ENCODE peak calls at places on chromosomes 12 and 14, in seven cellular contexts. K is mammary epithelial cell, F is dorsolateral prefrontal cortex, J is fibroblast of lung, S is PC-3, I is choroid plexus epithelial cell, U is upper lobe of right lung. A is an unnamed sample.

GRCh38 chr12:60494249-60494648 is 898.4 kb downstream of the SLC16A7 start:
- DNase-seq in K (peak; percentile 37), F (no peak), J (peak; percentile 74), S (peak; percentile 77), I (peak; percentile 73), U (no peak), A (peak; percentile 47)

GRCh38 chr14:103395245-103395644 is 10.0 kb downstream of the MARK3 start:
- DNase-seq in K (no peak), F (no peak), J (no peak), S (peak; percentile 58), I (peak; percentile 62), U (no peak), A (no peak)

GRCh38 chr12:55931780-55932545 is 1.0 kb downstream of the DGKA start:
- DNase-seq in K (no peak), F (peak; percentile 54), J (peak; percentile 41), S (no peak), I (peak; percentile 41), U (peak; percentile 80), A (peak; percentile 43)

GRCh38 chr14:75418779-75419768 is 8.7 kb upstream of the JDP2 start:
- DNase-seq in K (no peak), F (no peak), J (no peak), S (no peak), I (peak; percentile 65), U (peak; percentile 75), A (no peak)

GRCh38 chr14:61601923-61602732 is 93.2 kb upstream of the HIF1A start:
- DNase-seq in K (no peak), F (no peak), J (no peak), S (no peak), I (no peak), U (no peak), A (peak; percentile 23)

GRCh38 chr12:62632521-62632920 is 165.9 kb downstream of the MON2 start:
- DNase-seq in K (no peak), F (peak; percentile 32), J (peak; percentile 14), S (no peak), I (peak; percentile 27), U (peak; percentile 70), A (peak; percentile 38)

GRCh38 chr14:104284107-104284592 is 145.8 kb downstream of the KIF26A start:
- DNase-seq in K (no peak), F (no peak), J (no peak), S (no peak), I (no peak), U (peak; percentile 21), A (no peak)

GRCh38 chr12:93318720-93319522 is 58.8 kb upstream of the NUDT4 start:
- DNase-seq in K (no peak), F (no peak), J (peak; percentile 79), S (no peak), I (no peak), U (no peak), A (no peak)

GRCh38 chr12:104701756-104702155 is 245.0 kb downstream of the CHST11 start:
- DNase-seq in K (no peak), F (no peak), J (no peak), S (no peak), I (no peak), U (no peak), A (no peak)

GRCh38 chr14:58599707-58600106 is 38.1 kb upstream of the DACT1 start:
- DNase-seq in K (no peak), F (no peak), J (no peak), S (no peak), I (no peak), U (no peak), A (no peak)

GRCh38 chr12:115771065-115771464 is 506.4 kb downstream of the MED13L start:
- DNase-seq in K (no peak), F (no peak), J (peak; percentile 20), S (peak; percentile 47), I (peak; percentile 20), U (no peak), A (no peak)

GRCh38 chr12:30823140-30823669 is 68.5 kb upstream of the CAPRIN2 start:
- DNase-seq in K (no peak), F (no peak), J (no peak), S (no peak), I (no peak), U (peak; percentile 72), A (no peak)

GRCh38 chr12:106040521-106040920 is 98.2 kb downstream of the NUAK1 start:
- DNase-seq in K (no peak), F (no peak), J (no peak), S (no peak), I (no peak), U (no peak), A (no peak)

GRCh38 chr14:85519661-85520305 is 10.2 kb upstream of the FLRT2 start:
- DNase-seq in K (no peak), F (no peak), J (no peak), S (no peak), I (no peak), U (no peak), A (peak; percentile 22)

GRCh38 chr14:22096511-22096890 is 422.9 kb upstream of the OR4E1 start:
- DNase-seq in K (no peak), F (no peak), J (no peak), S (no peak), I (no peak), U (no peak), A (no peak)

GRCh38 chr12:129532707-129533499 is 370.9 kb downstream of the TMEM132D start:
- DNase-seq in K (no peak), F (no peak), J (no peak), S (no peak), I (no peak), U (no peak), A (no peak)

GRCh38 chr14:61653507-61653906 is 41.8 kb upstream of the HIF1A start:
- DNase-seq in K (peak; percentile 78), F (peak; percentile 14), J (peak; percentile 55), S (peak; percentile 94), I (peak; percentile 70), U (no peak), A (peak; percentile 43)

GRCh38 chr12:116102019-116102418 is 175.5 kb downstream of the MED13L start:
- DNase-seq in K (no peak), F (no peak), J (no peak), S (no peak), I (no peak), U (no peak), A (no peak)

GRCh38 chr12:52713960-52714886 is 10.9 kb upstream of the KRT77 start:
- DNase-seq in K (no peak), F (peak; percentile 11), J (no peak), S (no peak), I (no peak), U (no peak), A (no peak)

DNA sequence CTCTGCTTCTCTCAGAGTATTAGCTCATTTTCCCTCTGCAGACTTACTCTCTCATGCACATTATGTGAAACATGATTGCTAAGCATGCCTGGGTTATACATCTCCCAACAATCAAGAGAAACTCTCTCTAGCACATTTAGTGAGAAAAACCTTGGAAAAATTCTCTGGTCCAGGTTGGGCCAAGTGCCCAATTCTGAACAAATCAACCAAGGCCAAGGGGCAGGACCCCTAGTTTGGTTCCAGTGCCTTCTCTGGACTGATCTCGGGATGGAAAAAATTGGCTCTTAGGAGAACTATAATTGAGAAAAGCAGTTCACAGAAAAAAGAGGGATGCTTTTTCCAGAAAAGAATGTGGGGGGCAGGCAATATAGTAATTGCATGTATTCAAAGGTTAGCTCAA is 313.1 kb downstream of the RAD51B start:
- DNase-seq in K (no peak), F (no peak), J (no peak), S (no peak), I (no peak), U (no peak), A (no peak)
- H3K4me3 ChIP-seq in K (no peak overlapping the region), F (no peak overlapping the region), J (no peak overlapping the region), S (no peak overlapping the region), I (no peak overlapping the region), U (no peak overlapping the region), A (no peak overlapping the region)

GRCh38 chr12:70485704-70486103 is 119.6 kb downstream of the KCNMB4 start:
- DNase-seq in K (no peak), F (no peak), J (no peak), S (no peak), I (no peak), U (no peak), A (no peak)
- H3K4me3 ChIP-seq in K (no peak overlapping the region), F (no peak overlapping the region), J (no peak overlapping the region), S (no peak overlapping the region), I (no peak overlapping the region), U (no peak overlapping the region), A (no peak overlapping the region)

DNA sequence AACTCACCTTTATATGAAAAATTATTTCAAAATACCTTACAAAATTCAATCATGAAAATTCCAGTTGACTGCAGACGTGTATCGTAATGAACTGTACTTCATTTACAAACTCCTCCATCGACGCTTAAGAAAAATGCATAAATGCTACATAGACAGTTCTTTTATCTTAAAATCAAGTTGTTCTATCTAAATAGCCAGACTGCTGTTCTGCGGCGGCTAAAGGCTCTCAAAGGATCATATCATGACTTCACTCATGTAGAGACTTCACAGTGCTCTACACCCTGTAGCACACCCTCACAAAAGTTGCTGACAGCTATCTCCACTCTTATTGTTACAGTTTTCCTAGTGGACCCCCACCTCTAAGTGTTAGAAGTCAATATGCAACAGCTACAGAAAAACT is 5.2 kb downstream of the KRAS start:
- DNase-seq in K (no peak), F (no peak), J (no peak), S (no peak), I (no peak), U (no peak), A (no peak)
- H3K4me3 ChIP-seq in K (no peak overlapping the region), F (no peak overlapping the region), J (no peak overlapping the region), S (no peak overlapping the region), I (no peak overlapping the region), U (no peak overlapping the region), A (no peak overlapping the region)

GRCh38 chr14:63787995-63788946 is 60.4 kb upstream of the SGPP1 start:
- DNase-seq in K (no peak), F (no peak), J (peak; percentile 10), S (no peak), I (no peak), U (no peak), A (no peak)
- H3K4me3 ChIP-seq in K (no peak overlapping the region), F (no peak overlapping the region), J (peak overlapping the region; percentile 10), S (no peak overlapping the region), I (no peak overlapping the region), U (no peak overlapping the region), A (no peak overlapping the region)

DNA sequence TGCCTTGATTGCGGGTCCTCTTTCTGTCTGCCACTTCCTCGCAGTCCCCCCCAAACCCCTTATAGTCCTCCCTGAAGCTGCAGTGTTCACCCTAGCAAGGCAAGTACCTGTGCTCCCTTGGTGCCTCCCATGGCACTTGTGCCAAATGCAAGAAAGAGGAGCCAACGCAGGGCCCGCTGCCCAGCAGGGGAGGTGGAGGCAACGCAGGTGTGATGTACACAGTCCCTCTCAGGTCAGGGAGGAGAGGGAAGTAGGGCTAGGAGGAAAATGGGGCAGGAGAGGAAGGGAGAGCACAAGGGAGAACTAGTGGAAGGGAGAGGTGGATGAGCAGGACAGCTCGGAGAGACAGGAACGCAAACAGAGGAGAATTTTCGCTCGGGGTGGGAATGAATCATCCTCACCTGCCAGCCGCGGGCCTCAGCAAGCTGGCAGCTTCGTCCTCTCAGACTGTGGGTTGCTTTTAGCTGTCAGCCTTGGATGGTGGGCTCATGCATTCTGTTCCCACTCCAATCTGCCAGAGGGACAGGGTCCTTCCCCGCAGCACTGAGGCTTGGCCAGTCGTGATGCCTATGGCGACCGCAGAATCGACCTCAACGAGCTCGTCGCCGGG is 357.0 kb downstream of the CACNA1C start:
- DNase-seq in K (no peak), F (peak; percentile 39), J (no peak), S (no peak), I (no peak), U (peak; percentile 48), A (no peak)
- H3K4me3 ChIP-seq in K (no peak overlapping the region), F (no peak overlapping the region), J (no peak overlapping the region), S (no peak overlapping the region), I (no peak overlapping the region), U (no peak overlapping the region), A (no peak overlapping the region)

GRCh38 chr12:77299910-77300772 is 234.8 kb upstream of the E2F7 start:
- DNase-seq in K (peak; percentile 79), F (no peak), J (peak; percentile 79), S (peak; percentile 93), I (peak; percentile 71), U (no peak), A (peak; percentile 67)
- H3K4me3 ChIP-seq in K (no peak overlapping the region), F (no peak overlapping the region), J (no peak overlapping the region), S (peak overlapping the region; percentile 10), I (no peak overlapping the region), U (no peak overlapping the region), A (no peak overlapping the region)

A was measured in astrocyte of the spinal cord.